ENCODE peak calls at places on chromosomes 7 and 10, in nine cellular contexts. B, I, S, H, G, O, Z, R and V are unnamed samples.

GRCh38 chr10:69504576-69505250 is 53.4 kb downstream of the TSPAN15 start:
- DNase-seq in B (no peak), I (no peak), S (no peak), H (no peak), G (no peak), O (no peak), Z (no peak), R (no peak), V (peak)

GRCh38 chr10:77417806-77418205 is 219.8 kb downstream of the KCNMA1 start:
- DNase-seq in B (no peak), I (no peak), S (no peak), H (no peak), G (no peak), O (no peak), Z (no peak), R (no peak), V (no peak)

GRCh38 chr7:90720970-90721768 is 125.0 kb downstream of the CDK14 start:
- DNase-seq in B (peak), I (peak), S (no peak), H (no peak), G (no peak), O (no peak), Z (no peak), R (no peak), V (no peak)

GRCh38 chr10:124566222-124566888 is 104.7 kb downstream of the LHPP start:
- DNase-seq in B (no peak), I (no peak), S (no peak), H (no peak), G (no peak), O (peak), Z (no peak), R (no peak), V (no peak)

GRCh38 chr10:110525349-110526260 is 27.9 kb downstream of the DUSP5 start:
- DNase-seq in B (peak), I (no peak), S (no peak), H (no peak), G (no peak), O (no peak), Z (no peak), R (no peak), V (peak)

GRCh38 chr10:21427804-21428481 is 97.5 kb downstream of the SKIDA1 start:
- DNase-seq in B (peak), I (no peak), S (no peak), H (no peak), G (no peak), O (no peak), Z (no peak), R (no peak), V (no peak)

GRCh38 chr7:39624202-39624807 is 933 bp downstream of the RALA start:
- DNase-seq in B (peak), I (no peak), S (no peak), H (no peak), G (no peak), O (no peak), Z (no peak), R (peak), V (no peak)

GRCh38 chr7:159024280-159024951 is 120.3 kb downstream of the VIPR2 start:
- DNase-seq in B (no peak), I (no peak), S (no peak), H (no peak), G (peak), O (no peak), Z (peak), R (no peak), V (no peak)

GRCh38 chr10:132836248-132836831 is 50.4 kb upstream of the NKX6-2 start:
- DNase-seq in B (no peak), I (no peak), S (no peak), H (no peak), G (no peak), O (peak), Z (peak), R (no peak), V (peak)

GRCh38 chr10:89515031-89515841 is 20.2 kb downstream of the SLC16A12 start:
- DNase-seq in B (peak), I (no peak), S (no peak), H (no peak), G (no peak), O (no peak), Z (no peak), R (no peak), V (no peak)

GRCh38 chr7:29853072-29853471 is 46.8 kb downstream of the WIPF3 start:
- DNase-seq in B (no peak), I (no peak), S (no peak), H (no peak), G (no peak), O (no peak), Z (no peak), R (no peak), V (no peak)

GRCh38 chr10:114618722-114619121 is 39.4 kb downstream of the ABLIM1 start:
- DNase-seq in B (no peak), I (no peak), S (no peak), H (no peak), G (no peak), O (no peak), Z (no peak), R (no peak), V (no peak)

GRCh38 chr10:73876157-73876556 is 1.8 kb upstream of the CAMK2G start:
- DNase-seq in B (no peak), I (no peak), S (no peak), H (no peak), G (no peak), O (no peak), Z (no peak), R (no peak), V (no peak)

GRCh38 chr7:17038160-17038782 is 156.5 kb upstream of the AGR3 start:
- DNase-seq in B (no peak), I (no peak), S (no peak), H (no peak), G (no peak), O (no peak), Z (no peak), R (no peak), V (no peak)

GRCh38 chr10:94133239-94133638 is 139.5 kb downstream of the PLCE1 start:
- DNase-seq in B (no peak), I (no peak), S (no peak), H (no peak), G (no peak), O (no peak), Z (no peak), R (no peak), V (no peak)

GRCh38 chr10:90591629-90592028 is 266.2 kb downstream of the HTR7 start:
- DNase-seq in B (no peak), I (no peak), S (no peak), H (no peak), G (no peak), O (no peak), Z (no peak), R (no peak), V (no peak)

GRCh38 chr7:115410427-115410805 is 488.5 kb downstream of the MDFIC start:
- DNase-seq in B (peak), I (no peak), S (no peak), H (no peak), G (no peak), O (no peak), Z (no peak), R (no peak), V (no peak)

GRCh38 chr7:127251458-127252379 is 1.0 kb downstream of the GRM8 start:
- DNase-seq in B (no peak), I (no peak), S (no peak), H (no peak), G (no peak), O (peak), Z (peak), R (peak), V (no peak)

GRCh38 chr10:49094707-49095106 is 20.6 kb downstream of the VSTM4 start:
- DNase-seq in B (no peak), I (no peak), S (no peak), H (no peak), G (no peak), O (no peak), Z (no peak), R (no peak), V (no peak)

GRCh38 chr7:105854516-105854915 is 21.9 kb downstream of the ATXN7L1 start:
- DNase-seq in B (no peak), I (no peak), S (no peak), H (no peak), G (no peak), O (no peak), Z (no peak), R (no peak), V (no peak)

GRCh38 chr10:78777466-78778256 is 291.1 kb upstream of the ZMIZ1 start:
- DNase-seq in B (peak), I (peak), S (no peak), H (no peak), G (no peak), O (peak), Z (peak), R (no peak), V (no peak)

GRCh38 chr7:128031901-128032604 is 816 bp upstream of the LRRC4 start:
- DNase-seq in B (peak), I (no peak), S (peak), H (no peak), G (no peak), O (peak), Z (no peak), R (peak), V (no peak)

GRCh38 chr10:122531935-122532334 is 28.6 kb upstream of the DMBT1 start:
- DNase-seq in B (no peak), I (no peak), S (no peak), H (no peak), G (peak), O (no peak), Z (no peak), R (no peak), V (no peak)

GRCh38 chr7:90402785-90403173 is 482 bp upstream of the CLDN12 start:
- DNase-seq in B (no peak), I (no peak), S (no peak), H (no peak), G (no peak), O (no peak), Z (no peak), R (no peak), V (no peak)

DNA sequence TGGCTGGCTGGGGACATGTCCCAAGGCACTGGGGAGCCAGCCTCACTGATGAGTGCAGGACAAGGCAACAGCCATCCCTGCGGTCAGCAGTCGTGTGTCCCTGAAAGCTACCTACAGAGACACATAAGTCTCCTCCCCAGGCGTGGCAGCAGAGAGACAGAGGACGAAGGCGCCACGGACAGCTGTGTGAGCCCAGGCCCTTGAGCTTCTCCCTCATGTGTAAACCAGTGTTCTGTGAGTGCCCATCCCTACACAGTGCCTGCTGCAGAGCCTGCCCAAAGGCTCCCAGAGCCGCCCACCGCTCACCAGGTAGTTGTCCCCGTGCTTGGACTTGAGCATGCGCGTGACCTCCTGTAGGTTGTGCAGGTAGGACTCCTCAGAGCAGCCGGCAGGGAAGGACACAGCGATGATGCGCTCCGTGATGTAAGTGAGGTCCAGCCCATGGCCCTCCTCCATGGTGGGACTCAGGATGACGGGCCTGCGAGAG is 142.7 kb downstream of the TNS3 start:
- DNase-seq in B (no peak), I (no peak), S (no peak), H (no peak), G (no peak), O (no peak), Z (no peak), R (no peak), V (no peak)
- TF ChIP-seq CTCF in B (no peak), I (no peak), S (no peak), H (no peak), G (no peak), O (no peak), Z (no peak), R (no peak), V (no peak)

GRCh38 chr7:138698281-138698680 is 2.9 kb downstream of the SVOPL start:
- DNase-seq in B (no peak), I (no peak), S (no peak), H (no peak), G (no peak), O (no peak), Z (peak), R (no peak), V (no peak)

GRCh38 chr7:138697535-138698182 is 3.5 kb downstream of the SVOPL start:
- DNase-seq in B (no peak), I (no peak), S (no peak), H (no peak), G (no peak), O (no peak), Z (no peak), R (no peak), V (no peak)

GRCh38 chr7:138699661-138700060 is 1.5 kb downstream of the SVOPL start:
- DNase-seq in B (no peak), I (no peak), S (no peak), H (no peak), G (no peak), O (no peak), Z (peak), R (no peak), V (no peak)

GRCh38 chr7:138691166-138691565 is 10.0 kb downstream of the SVOPL start:
- DNase-seq in B (no peak), I (no peak), S (no peak), H (no peak), G (no peak), O (no peak), Z (no peak), R (no peak), V (no peak)

GRCh38 chr7:138695106-138695505 is 6.1 kb downstream of the SVOPL start:
- DNase-seq in B (no peak), I (no peak), S (no peak), H (no peak), G (no peak), O (no peak), Z (peak), R (no peak), V (no peak)
- TF ChIP-seq CTCF in B (no peak), I (no peak), S (no peak), H (no peak), G (no peak), O (no peak), Z (no peak), R (no peak), V (no peak)

GRCh38 chr10:86583983-86584382 is 62.4 kb upstream of the WAPL start:
- DNase-seq in B (no peak), I (no peak), S (no peak), H (no peak), G (no peak), O (no peak), Z (no peak), R (peak), V (no peak)
- TF ChIP-seq CTCF in B (peak), I (no peak), S (peak), H (peak), G (peak), O (no peak), Z (no peak), R (peak), V (no peak)

DNA sequence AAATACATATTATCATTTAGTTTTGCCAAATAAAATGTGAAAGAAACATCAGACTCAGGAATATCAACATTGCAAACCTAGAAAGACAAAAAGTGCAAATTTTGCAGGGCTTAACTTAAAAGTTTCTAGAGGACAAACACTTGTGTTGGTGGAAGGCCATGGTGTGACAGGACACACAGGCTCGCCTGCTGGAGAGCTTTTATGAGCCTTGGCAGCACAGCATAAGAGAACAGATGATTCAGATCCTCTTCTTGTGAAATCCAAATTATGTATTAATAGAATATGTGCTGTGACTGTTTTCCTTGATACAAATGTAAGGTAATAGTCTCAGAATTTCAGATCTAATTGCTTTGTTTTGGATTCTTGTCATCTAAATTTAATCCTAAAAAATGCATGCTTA is 72.9 kb upstream of the ABCB5 start:
- DNase-seq in B (peak), I (no peak), S (no peak), H (no peak), G (no peak), O (peak), Z (no peak), R (no peak), V (no peak)
- TF ChIP-seq CTCF in B (no peak), I (no peak), S (no peak), H (no peak), G (no peak), O (no peak), Z (no peak), R (no peak), V (no peak)

DNA sequence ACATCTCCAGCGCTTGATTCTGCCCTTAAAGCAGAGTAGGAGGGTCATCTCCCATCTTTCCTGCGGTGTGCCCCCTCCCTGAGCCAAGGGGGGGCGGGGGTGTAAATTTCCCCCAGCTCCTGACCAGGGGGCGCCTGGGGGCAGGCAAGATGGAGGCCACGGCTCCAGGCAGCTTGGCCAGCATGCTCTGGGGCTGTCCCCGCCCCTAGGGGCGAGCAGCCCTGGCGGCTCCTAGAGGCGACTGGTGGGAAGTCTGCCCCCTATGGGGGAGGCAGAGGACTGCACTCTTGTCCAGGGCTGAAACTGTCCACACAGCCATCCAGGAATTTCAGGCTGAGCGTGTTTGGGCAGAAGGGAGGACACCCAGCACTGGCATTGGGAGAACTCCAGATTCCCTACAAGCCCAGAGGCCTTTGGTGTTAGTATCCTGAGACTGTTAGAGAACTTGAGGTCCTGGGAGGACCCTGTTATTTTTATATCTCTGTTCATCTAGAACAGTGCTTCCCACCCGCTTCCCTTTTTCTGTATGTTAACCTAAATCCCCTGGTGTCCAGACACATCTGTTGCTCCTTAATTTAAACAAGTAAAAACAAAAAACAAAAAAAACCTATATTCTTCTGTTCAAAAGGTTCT is 4.6 kb downstream of the STRA8 start:
- DNase-seq in B (no peak), I (no peak), S (no peak), H (no peak), G (no peak), O (no peak), Z (no peak), R (no peak), V (peak)
- TF ChIP-seq CTCF in B (peak), I (no peak), S (no peak), H (peak), G (no peak), O (peak), Z (no peak), R (peak), V (peak)

GRCh38 chr7:155398944-155399343 is 59.0 kb upstream of the EN2 start:
- DNase-seq in B (no peak), I (no peak), S (no peak), H (no peak), G (no peak), O (peak), Z (peak), R (peak), V (no peak)
- TF ChIP-seq CTCF in B (no peak), I (no peak), S (no peak), H (peak), G (no peak), O (no peak), Z (no peak), R (peak), V (no peak)

DNA sequence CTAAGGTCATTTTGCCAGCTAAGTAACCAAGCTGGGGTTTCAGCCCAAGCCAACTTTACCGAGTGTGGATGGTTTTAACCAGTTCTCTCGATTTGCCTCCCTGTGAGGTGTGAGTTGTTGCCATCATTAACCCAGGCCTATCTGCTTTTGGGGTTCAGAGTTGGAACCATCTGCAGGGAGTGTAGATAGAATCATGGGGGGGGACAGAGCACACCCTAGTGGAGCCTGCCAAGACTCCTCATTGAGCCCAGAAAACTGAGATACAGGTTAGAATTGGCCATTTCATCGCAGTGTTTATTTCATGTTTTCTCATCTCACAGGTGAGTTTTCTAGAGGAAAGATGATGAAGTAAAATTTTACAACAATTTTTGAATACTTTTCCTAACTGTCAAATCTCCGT is 133.6 kb downstream of the SDK1 start:
- DNase-seq in B (no peak), I (no peak), S (no peak), H (no peak), G (no peak), O (no peak), Z (no peak), R (no peak), V (no peak)
- TF ChIP-seq CTCF in B (no peak), I (no peak), S (no peak), H (no peak), G (no peak), O (no peak), Z (no peak), R (peak), V (no peak)

DNA sequence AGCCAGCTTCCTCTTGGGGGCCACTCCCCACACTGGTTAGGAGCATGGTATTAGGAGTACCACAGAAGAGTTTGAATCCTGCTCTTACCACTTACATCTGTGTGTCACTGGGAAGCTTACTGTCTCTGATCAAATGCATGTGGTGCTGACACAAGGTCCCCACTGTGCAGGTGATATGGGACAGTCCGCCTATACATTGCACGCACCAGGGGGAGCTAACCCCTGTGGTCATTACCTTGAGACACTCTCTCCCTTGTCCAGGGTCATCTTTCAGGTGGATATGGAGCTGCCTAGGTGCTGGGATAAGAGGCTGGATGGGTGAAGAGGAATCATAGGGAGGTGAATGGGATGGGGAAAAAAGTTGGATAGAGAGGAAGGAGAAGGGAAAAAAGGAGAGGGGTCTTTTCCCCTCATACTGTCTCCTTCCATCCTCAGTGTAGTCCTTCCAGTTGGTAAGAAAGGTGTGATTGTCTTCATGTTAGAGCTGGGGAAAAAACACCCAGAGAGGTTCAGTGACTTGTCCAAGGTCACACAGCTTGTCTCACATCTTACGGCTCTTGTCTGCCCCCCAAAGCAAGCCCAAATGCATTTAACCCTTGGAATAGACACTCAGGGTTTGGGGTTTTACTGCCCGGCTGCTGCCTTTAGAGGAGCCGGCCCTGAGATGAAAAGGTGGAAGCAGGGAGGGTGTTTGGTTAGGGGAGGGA is 125.9 kb downstream of the CDH23 start:
- DNase-seq in B (no peak), I (no peak), S (no peak), H (no peak), G (no peak), O (no peak), Z (no peak), R (peak), V (no peak)
- TF ChIP-seq CTCF in B (peak), I (no peak), S (no peak), H (no peak), G (no peak), O (no peak), Z (no peak), R (peak), V (no peak)

GRCh38 chr10:97117372-97117771 is 68.4 kb downstream of the SLIT1 start:
- DNase-seq in B (peak), I (no peak), S (no peak), H (no peak), G (no peak), O (no peak), Z (no peak), R (peak), V (no peak)
- TF ChIP-seq CTCF in B (peak), I (no peak), S (no peak), H (no peak), G (no peak), O (no peak), Z (no peak), R (peak), V (no peak)